ENCODE peak calls at places on chromosomes 6 and 20, in four cellular contexts. S is right lobe of liver, U is ovary, H is sigmoid colon. W is an unnamed sample.

GRCh38 chr20:14093652-14094051 is 98.3 kb downstream of the MACROD2 start:
- DNase-seq in S (no peak), U (no peak), H (no peak), W (peak)

GRCh38 chr6:28771401-28772267 is 152.2 kb downstream of the TRIM27 start:
- DNase-seq in S (no peak), U (no peak), H (no peak), W (no peak)

GRCh38 chr20:44938637-44939036 is 21.6 kb downstream of the TOMM34 start:
- DNase-seq in S (no peak), U (no peak), H (no peak), W (no peak)

GRCh38 chr20:23419995-23420901 is 1.0 kb downstream of the NAPB start:
- DNase-seq in S (peak), U (peak), H (peak), W (peak)

GRCh38 chr6:129659590-129660345 is 50.2 kb downstream of the ARHGAP18 start:
- DNase-seq in S (no peak), U (no peak), H (no peak), W (peak)

GRCh38 chr20:63317061-63317460 is 24.1 kb downstream of the COL20A1 start:
- DNase-seq in S (no peak), U (no peak), H (peak), W (no peak)

GRCh38 chr6:364609-365540 is 26.7 kb upstream of the IRF4 start:
- DNase-seq in S (no peak), U (no peak), H (peak), W (no peak)

GRCh38 chr20:32539817-32540675 is 45.1 kb downstream of the NOL4L start:
- DNase-seq in S (no peak), U (no peak), H (no peak), W (no peak)

GRCh38 chr6:101597711-101598110 is 204.2 kb downstream of the GRIK2 start:
- DNase-seq in S (no peak), U (no peak), H (no peak), W (no peak)

GRCh38 chr20:53774487-53775203 is 181.0 kb upstream of the ZNF217 start:
- DNase-seq in S (no peak), U (no peak), H (no peak), W (no peak)

GRCh38 chr20:41180599-41181333 is 43.4 kb downstream of the PLCG1 start:
- DNase-seq in S (no peak), U (no peak), H (no peak), W (no peak)

GRCh38 chr20:41178495-41178894 is 41.2 kb downstream of the PLCG1 start:
- DNase-seq in S (no peak), U (no peak), H (no peak), W (no peak)

GRCh38 chr20:41177636-41178035 is 40.3 kb downstream of the PLCG1 start:
- DNase-seq in S (no peak), U (peak), H (no peak), W (no peak)

GRCh38 chr20:41179961-41180360 is 42.6 kb downstream of the PLCG1 start:
- DNase-seq in S (no peak), U (no peak), H (no peak), W (no peak)

DNA sequence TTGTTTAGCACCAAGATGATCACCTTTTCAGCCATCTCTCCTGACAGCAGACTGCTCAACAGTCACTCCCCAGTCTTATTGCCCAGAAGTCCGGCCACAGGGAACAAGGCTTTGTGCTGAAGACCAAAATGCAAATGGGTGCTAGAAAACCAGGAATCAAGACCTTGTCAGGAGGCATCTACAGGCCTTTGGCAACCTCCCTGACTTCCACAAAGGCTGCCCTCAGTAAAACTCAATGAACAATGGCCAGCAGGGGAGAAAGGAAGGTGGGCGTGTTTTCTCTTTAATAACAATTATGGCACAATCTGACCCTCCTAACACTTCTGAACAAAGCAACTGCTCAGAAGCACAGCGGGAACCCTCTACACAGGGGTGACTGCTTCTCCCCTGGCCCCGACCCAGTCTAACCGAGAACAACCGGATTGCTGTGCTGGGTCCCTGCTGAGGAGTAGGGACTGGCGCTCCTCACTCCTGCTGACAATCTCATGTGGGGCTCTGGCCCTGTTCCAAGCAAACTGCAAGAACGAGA is 41.6 kb downstream of the PLCG1 start:
- DNase-seq in S (no peak), U (peak), H (no peak), W (no peak)
- TF ChIP-seq POLR2A in S (no peak), U (no peak), H (no peak), W (no peak)

DNA sequence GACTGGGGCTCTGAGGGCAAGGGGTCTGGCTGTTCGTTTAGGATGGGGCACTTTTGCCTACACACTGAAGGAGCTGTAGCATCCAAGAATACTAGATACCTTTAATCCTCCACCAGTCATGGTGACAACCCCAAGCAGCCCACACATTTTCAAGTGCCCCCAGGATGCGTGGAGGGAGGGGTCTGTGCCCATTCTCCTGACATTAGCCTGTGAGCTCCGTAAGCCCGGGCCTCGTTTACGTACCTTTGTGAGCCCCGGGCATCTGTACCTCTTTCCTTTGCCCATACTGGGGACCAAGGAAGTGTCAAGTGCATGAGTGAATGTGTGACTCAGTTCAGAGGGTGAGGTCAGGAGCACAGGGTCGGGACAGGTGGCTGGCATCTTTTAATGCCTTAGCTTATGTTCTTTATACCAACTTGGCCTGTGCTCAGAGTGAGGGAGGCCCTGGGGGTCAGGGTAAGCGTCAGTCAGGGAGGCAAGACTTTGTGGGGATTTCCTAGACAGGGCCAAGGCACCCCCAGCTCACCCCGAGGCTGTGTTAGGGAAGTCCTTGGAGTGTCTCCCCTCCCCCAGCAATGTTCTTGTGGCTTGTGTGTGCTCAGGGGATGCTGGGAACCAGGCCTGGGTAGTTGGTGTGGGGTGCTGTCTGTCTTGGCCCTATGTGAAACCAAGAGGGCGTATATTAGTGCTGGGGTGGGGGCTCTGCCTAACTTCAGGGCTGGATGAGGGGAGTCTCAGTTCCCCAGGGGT is 12.9 kb downstream of the VEGFA start:
- DNase-seq in S (no peak), U (no peak), H (no peak), W (no peak)
- TF ChIP-seq POLR2A in S (no peak), U (no peak), H (no peak), W (no peak)

DNA sequence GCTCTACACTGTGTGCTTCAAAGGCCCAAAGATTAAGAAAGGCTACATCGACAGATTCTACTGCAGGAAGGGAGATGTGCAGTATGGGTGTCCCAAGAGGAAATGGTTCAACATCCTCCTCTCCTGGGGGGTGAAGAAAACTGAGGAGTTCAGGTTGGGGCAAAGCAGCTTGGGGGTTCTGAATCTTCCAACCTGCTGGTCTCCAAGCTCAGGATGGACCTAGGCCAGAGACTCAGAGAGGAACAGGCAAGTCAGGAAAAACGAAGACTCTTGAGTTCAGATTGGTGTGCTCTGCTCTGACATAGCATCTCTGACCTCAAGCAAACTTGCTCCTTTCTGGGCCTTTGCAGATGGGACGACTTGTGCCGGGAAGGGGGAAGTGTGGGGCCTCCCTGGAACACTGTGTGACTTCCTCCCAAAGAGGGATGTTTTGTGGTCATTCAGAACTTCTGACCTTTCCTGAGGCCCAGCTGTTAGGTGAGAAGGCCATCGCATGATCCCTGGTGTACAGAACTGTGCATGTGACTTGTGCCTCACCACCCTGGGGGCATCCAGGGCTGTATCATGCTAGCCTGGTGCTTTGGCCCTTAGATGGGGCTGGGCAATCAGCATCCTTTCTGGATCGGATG is 31.1 kb downstream of the DAAM2 start:
- DNase-seq in S (no peak), U (no peak), H (peak), W (peak)
- TF ChIP-seq POLR2A in S (peak), U (no peak), H (no peak), W (no peak)

GRCh38 chr6:3739311-3739897 is 12.1 kb downstream of the PXDC1 start:
- DNase-seq in S (no peak), U (no peak), H (no peak), W (no peak)
- TF ChIP-seq POLR2A in S (no peak), U (no peak), H (no peak), W (no peak)

GRCh38 chr6:47352966-47353365 is 43.3 kb upstream of the TNFRSF21 start:
- DNase-seq in S (no peak), U (no peak), H (no peak), W (no peak)

GRCh38 chr6:47353822-47354221 is 44.1 kb upstream of the TNFRSF21 start:
- DNase-seq in S (no peak), U (no peak), H (no peak), W (no peak)

GRCh38 chr6:47352169-47352568 is 42.5 kb upstream of the TNFRSF21 start:
- DNase-seq in S (no peak), U (no peak), H (no peak), W (no peak)

GRCh38 chr6:47348316-47348863 is 38.7 kb upstream of the TNFRSF21 start:
- DNase-seq in S (no peak), U (no peak), H (no peak), W (no peak)

GRCh38 chr6:47349931-47350330 is 40.2 kb upstream of the TNFRSF21 start:
- DNase-seq in S (no peak), U (no peak), H (no peak), W (no peak)
- TF ChIP-seq POLR2A in S (no peak), U (no peak), H (no peak), W (no peak)

GRCh38 chr6:155011997-155012396 is 16.9 kb downstream of the TIAM2 start:
- DNase-seq in S (no peak), U (no peak), H (no peak), W (no peak)
- TF ChIP-seq POLR2A in S (no peak), U (no peak), H (no peak), W (no peak)

W was measured in prostate gland.